ENCODE peak calls at places on chromosomes 5 and 9, in eight cellular contexts. P is mammary epithelial cell, G is PC-3, L is heart right ventricle, K is mucosa of gallbladder, U is uterus, X is nephron progenitor cell, I is T-cell. Q is an unnamed sample.

GRCh38 chr9:9318959-9319505 is 1293.8 kb downstream of the PTPRD start:
- DNase-seq in X (no peak), I (no peak), U (no peak), P (no peak), L (no peak), G (no peak), K (peak), Q (no peak)

GRCh38 chr5:126867237-126867636 is 90.3 kb downstream of the LMNB1 start:
- DNase-seq in P (no peak), I (no peak), L (no peak), K (no peak), X (no peak), G (no peak), U (no peak), Q (no peak)

GRCh38 chr5:149325894-149326293 is 19.4 kb upstream of the GRPEL2 start:
- DNase-seq in K (no peak), L (no peak), P (no peak), X (no peak), I (no peak), U (no peak), G (no peak), Q (no peak)

GRCh38 chr9:137664676-137665075 is 45.9 kb downstream of the EHMT1 start:
- DNase-seq in I (no peak), U (no peak), L (no peak), P (no peak), K (no peak), X (no peak), G (peak), Q (no peak)

GRCh38 chr9:110578896-110579752 is at the start of gene SVEP1:
- DNase-seq in X (peak), L (peak), I (no peak), G (no peak), K (peak), P (peak), U (peak), Q (peak)

GRCh38 chr5:102799017-102799416 is 43.9 kb downstream of the PAM start:
- DNase-seq in L (peak), P (no peak), X (no peak), I (no peak), G (no peak), K (no peak), U (no peak), Q (no peak)

GRCh38 chr9:132456241-132456640 is 46.2 kb downstream of the CFAP77 start:
- DNase-seq in I (no peak), G (no peak), X (no peak), U (no peak), P (peak), K (no peak), L (no peak), Q (no peak)

GRCh38 chr9:9893837-9894236 is 719.0 kb downstream of the PTPRD start:
- DNase-seq in U (no peak), G (no peak), I (no peak), K (no peak), X (no peak), P (peak), L (no peak), Q (peak)

GRCh38 chr5:140338336-140338735 is 8.1 kb downstream of the HBEGF start:
- DNase-seq in X (no peak), P (peak), U (no peak), L (no peak), G (peak), I (no peak), K (no peak), Q (peak)

GRCh38 chr5:169201597-169201996 is 99.3 kb downstream of the SLIT3 start:
- DNase-seq in G (no peak), K (no peak), I (no peak), U (no peak), X (no peak), P (no peak), L (no peak), Q (peak)

GRCh38 chr5:141841376-141841775 is 36.8 kb downstream of the PCDH1 start:
- DNase-seq in K (peak), X (no peak), L (no peak), U (no peak), G (no peak), P (no peak), I (no peak), Q (no peak)

GRCh38 chr9:69317894-69318293 is 7.1 kb upstream of the ENTREP1 start:
- DNase-seq in I (no peak), L (no peak), G (no peak), X (no peak), K (no peak), P (no peak), U (no peak), Q (peak)

GRCh38 chr5:145712245-145712644 is 122.9 kb downstream of the PRELID2 start:
- DNase-seq in I (no peak), P (no peak), L (no peak), X (no peak), U (no peak), K (no peak), G (no peak), Q (no peak)

GRCh38 chr5:173631478-173631877 is 15.0 kb upstream of the BOD1 start:
- DNase-seq in X (no peak), U (no peak), I (no peak), G (no peak), K (no peak), P (no peak), L (no peak), Q (no peak)

GRCh38 chr5:55997742-55998351 is 3.1 kb upstream of the IL6ST start:
- DNase-seq in G (peak), K (no peak), I (no peak), P (peak), X (no peak), U (no peak), L (no peak), Q (peak)

GRCh38 chr9:79592736-79593493 is 21.1 kb downstream of the TLE4 start:
- DNase-seq in L (no peak), G (no peak), P (peak), I (no peak), K (no peak), X (no peak), U (no peak), Q (no peak)

GRCh38 chr9:126095546-126096190 is 231.0 kb upstream of the MVB12B start:
- DNase-seq in I (no peak), U (no peak), X (no peak), P (no peak), L (no peak), K (no peak), G (no peak), Q (no peak)

GRCh38 chr9:127539259-127539981 is 72.7 kb upstream of the STXBP1 start:
- DNase-seq in L (no peak), X (no peak), I (no peak), G (no peak), K (no peak), P (no peak), U (no peak), Q (no peak)

GRCh38 chr9:14066815-14067214 is 247.1 kb downstream of the NFIB start:
- DNase-seq in X (no peak), U (no peak), I (no peak), P (no peak), K (no peak), G (peak), L (no peak), Q (no peak)

GRCh38 chr5:15499528-15500325 is at the start of gene FBXL7:
- DNase-seq in U (peak), P (peak), K (peak), X (peak), G (peak), I (no peak), L (peak), Q (peak)

GRCh38 chr9:4223434-4223833 is 76.4 kb downstream of the GLIS3 start:
- DNase-seq in X (no peak), I (no peak), G (peak), P (no peak), L (no peak), K (no peak), U (no peak), Q (no peak)

GRCh38 chr9:14314424-14314928 is 535 bp upstream of the NFIB start:
- DNase-seq in U (peak), K (peak), P (peak), I (no peak), G (peak), L (peak), X (peak), Q (peak)

GRCh38 chr9:133421615-133422542 is at the start of gene ADAMTS13:
- DNase-seq in U (no peak), L (no peak), K (no peak), X (no peak), I (no peak), P (no peak), G (no peak), Q (peak)

GRCh38 chr9:124617477-124618141 is 110.4 kb upstream of the NR5A1 start:
- DNase-seq in P (peak), U (peak), I (peak), G (peak), X (peak), K (peak), L (peak), Q (peak)

GRCh38 chr5:96931605-96932004 is 4.3 kb upstream of the LNPEP start:
- DNase-seq in P (no peak), K (no peak), L (no peak), X (no peak), I (no peak), G (no peak), U (no peak), Q (no peak)

GRCh38 chr5:130871346-130872086 is 293.5 kb downstream of the HINT1 start:
- DNase-seq in P (peak), L (peak), G (peak), U (no peak), I (peak), K (no peak), X (peak), Q (peak)

GRCh38 chr5:380701-381309 is 59.3 kb downstream of the AHRR start:
- DNase-seq in G (no peak), I (no peak), L (no peak), P (no peak), U (no peak), X (no peak), K (peak), Q (no peak)

GRCh38 chr5:13976867-13977479 is 32.5 kb upstream of the DNAH5 start:
- DNase-seq in U (no peak), I (no peak), G (peak), P (peak), L (no peak), K (no peak), X (peak), Q (peak)

GRCh38 chr9:124392855-124393460 is 22.3 kb downstream of the PSMB7 start:
- DNase-seq in I (no peak), G (peak), K (no peak), L (no peak), P (peak), U (no peak), X (no peak), Q (peak)